ENCODE peak calls at places on chromosomes 1 and 21, in nine cellular contexts. K, W, U, T, J, Y, C, A and D are unnamed samples.
A peak's percentile ranks its signal among the peaks of the same experiment; 100 is the strongest.

GRCh38 chr1:180188103-180188506 is 33.4 kb downstream of the QSOX1 start:
- DNase-seq in C (peak; percentile 35), U (peak; percentile 60), K (peak; percentile 45), T (peak; percentile 52), A (peak; percentile 79), J (no peak), Y (no peak), W (peak; percentile 38), D (peak; percentile 71)

GRCh38 chr1:172990598-172991215 is 60.0 kb downstream of the TNFSF18 start:
- DNase-seq in A (no peak), K (no peak), C (peak; percentile 73), T (peak; percentile 57), W (no peak), Y (no peak), U (no peak), J (no peak), D (no peak)

GRCh38 chr1:170853302-170853701 is 82.0 kb upstream of the MROH9 start:
- DNase-seq in K (no peak), W (no peak), U (no peak), A (no peak), C (no peak), J (no peak), Y (no peak), T (no peak), D (no peak)

GRCh38 chr1:15803380-15803779 is 4.1 kb downstream of the UQCRHL start:
- DNase-seq in J (no peak), K (no peak), A (peak; percentile 43), U (no peak), C (peak; percentile 38), W (no peak), T (peak; percentile 53), Y (no peak), D (no peak)

GRCh38 chr1:241716915-241717651 is 65.0 kb downstream of the WDR64 start:
- DNase-seq in Y (no peak), U (no peak), K (no peak), C (no peak), T (no peak), J (no peak), W (no peak), A (no peak), D (no peak)

GRCh38 chr1:205774277-205775014 is 836 bp downstream of the RAB29 start:
- DNase-seq in C (no peak), U (peak; percentile 19), Y (no peak), K (no peak), W (no peak), J (peak; percentile 79), T (peak; percentile 9), A (no peak), D (peak; percentile 23)

GRCh38 chr1:53454019-53454418 is 5.2 kb upstream of the DMRTB1 start:
- DNase-seq in U (no peak), C (no peak), A (no peak), T (no peak), Y (no peak), W (no peak), K (no peak), J (no peak), D (no peak)

GRCh38 chr21:27476696-27477095 is 509.8 kb upstream of the ADAMTS5 start:
- DNase-seq in T (peak; percentile 80), Y (no peak), W (no peak), U (peak; percentile 36), A (no peak), K (no peak), C (peak; percentile 62), J (no peak), D (no peak)

GRCh38 chr21:17462276-17462981 is 50.4 kb upstream of the CXADR start:
- DNase-seq in K (peak; percentile 87), C (peak; percentile 42), U (no peak), A (peak; percentile 76), T (no peak), J (no peak), Y (no peak), W (no peak), D (peak; percentile 82)

GRCh38 chr1:228445867-228446584 is 29.4 kb upstream of the TRIM17 start:
- DNase-seq in U (peak; percentile 52), A (peak; percentile 39), J (no peak), C (peak; percentile 56), K (no peak), Y (no peak), T (peak; percentile 61), W (peak; percentile 50), D (no peak)

DNA sequence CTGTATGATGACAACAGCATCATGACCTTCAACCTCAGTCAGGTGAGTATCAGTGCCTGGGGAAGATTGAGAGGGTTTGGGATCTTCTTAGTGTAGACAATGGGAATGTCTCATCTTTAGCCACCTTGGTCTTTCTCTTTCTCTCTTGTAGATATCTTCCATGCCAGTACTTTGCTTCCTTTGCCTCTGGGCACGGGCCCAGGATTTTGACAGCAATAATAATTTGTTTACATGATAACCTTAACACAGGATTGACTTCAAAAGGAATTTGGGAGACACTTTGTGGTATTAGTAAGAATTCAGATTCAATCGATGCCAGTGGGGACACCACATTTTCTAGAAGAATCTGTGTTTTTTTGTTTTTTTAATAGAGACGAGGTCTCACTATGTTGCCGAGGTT is 12.1 kb upstream of the PIGV start:
- DNase-seq in K (no peak), C (no peak), U (no peak), T (no peak), Y (no peak), A (no peak), W (no peak), J (no peak), D (no peak)
- H3K27ac ChIP-seq in K (no peak overlapping the region), C (peak overlapping the region; percentile 39), U (no peak overlapping the region), T (peak overlapping the region; percentile 38), Y (peak overlapping the region; percentile 15), A (no peak overlapping the region), W (no peak overlapping the region), J (no peak overlapping the region), D (no peak overlapping the region)

GRCh38 chr1:207494171-207494570 is 1.8 kb upstream of the CR1 start:
- DNase-seq in W (no peak), U (no peak), J (no peak), Y (no peak), C (no peak), K (no peak), T (no peak), A (no peak), D (no peak)

GRCh38 chr1:207493212-207493611 is 2.7 kb upstream of the CR1 start:
- DNase-seq in U (no peak), C (no peak), W (no peak), J (no peak), K (no peak), Y (no peak), A (no peak), T (no peak), D (no peak)

GRCh38 chr1:207497951-207498350 is 2.0 kb downstream of the CR1 start:
- DNase-seq in J (no peak), W (no peak), C (no peak), T (no peak), Y (no peak), A (no peak), K (no peak), U (no peak), D (no peak)

GRCh38 chr1:207499573-207499972 is 3.6 kb downstream of the CR1 start:
- DNase-seq in W (peak; percentile 24), J (no peak), C (peak; percentile 59), T (peak; percentile 68), U (peak; percentile 83), K (peak; percentile 67), A (peak; percentile 69), Y (peak; percentile 58), D (peak; percentile 58)

GRCh38 chr1:207495816-207496792 is at the start of gene CR1:
- DNase-seq in A (no peak), K (peak; percentile 25), J (no peak), W (peak; percentile 34), U (peak; percentile 23), Y (peak; percentile 36), T (no peak), C (no peak), D (no peak)
- H3K27ac ChIP-seq in A (no peak within 1 kb of the TSS), K (no peak within 1 kb of the TSS), J (no peak within 1 kb of the TSS), W (no peak within 1 kb of the TSS), U (no peak within 1 kb of the TSS), Y (peak within 1 kb of the TSS; percentile 54), T (no peak within 1 kb of the TSS), C (no peak within 1 kb of the TSS), D (no peak within 1 kb of the TSS)

GRCh38 chr1:150476754-150477153 is 10.5 kb upstream of the TARS2 start:
- DNase-seq in Y (no peak), C (no peak), K (no peak), W (no peak), U (no peak), J (no peak), A (no peak), T (no peak), D (no peak)
- H3K27ac ChIP-seq in Y (peak overlapping the region; percentile 67), C (no peak overlapping the region), K (no peak overlapping the region), W (peak overlapping the region; percentile 45), U (no peak overlapping the region), J (no peak overlapping the region), A (no peak overlapping the region), T (no peak overlapping the region), D (no peak overlapping the region)

GRCh38 chr1:178607718-178608408 is 95.0 kb downstream of the TEX35 start:
- DNase-seq in W (no peak), T (no peak), A (no peak), U (no peak), J (no peak), C (no peak), Y (no peak), K (no peak), D (no peak)
- H3K27ac ChIP-seq in W (no peak overlapping the region), T (peak overlapping the region; percentile 89), A (no peak overlapping the region), U (no peak overlapping the region), J (no peak overlapping the region), C (peak overlapping the region; percentile 99), Y (no peak overlapping the region), K (no peak overlapping the region), D (peak overlapping the region; percentile 55)

DNA sequence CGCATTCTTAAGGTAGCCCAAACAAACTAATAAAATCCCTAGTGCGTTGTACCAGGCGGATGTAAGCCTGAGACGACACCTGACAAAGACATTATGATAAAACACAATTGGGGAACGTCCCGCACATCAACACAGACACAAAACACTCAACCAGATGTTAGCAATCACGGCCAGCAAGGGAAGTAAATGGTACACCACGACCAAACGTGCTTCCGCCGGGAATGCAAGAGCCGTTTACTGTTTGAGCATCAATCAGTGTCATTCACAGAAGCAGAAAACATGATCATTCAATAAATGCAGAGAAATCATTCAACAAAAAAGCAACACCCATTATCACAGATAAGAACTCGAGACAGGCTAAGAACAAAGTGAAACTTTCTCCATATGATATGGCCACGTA is 49.4 kb upstream of the COL18A1 start:
- DNase-seq in C (no peak), U (no peak), A (no peak), K (no peak), W (peak; percentile 2), J (no peak), Y (no peak), T (no peak), D (no peak)
- H3K27ac ChIP-seq in C (no peak overlapping the region), U (no peak overlapping the region), A (no peak overlapping the region), K (no peak overlapping the region), W (peak overlapping the region; percentile 89), J (no peak overlapping the region), Y (peak overlapping the region; percentile 90), T (no peak overlapping the region), D (no peak overlapping the region)